ENCODE peak calls at places on chromosome 11, in four cellular contexts. H is IMR-90, B is mesendoderm, P is H9. S is an unnamed sample.

GRCh38 chr11:34492806-34493414 is 20.7 kb downstream of the ELF5 start:
- DNase-seq in H (peak; percentile 51), B (peak; percentile 64), P (peak; percentile 44), S (peak; percentile 59)

GRCh38 chr11:85822814-85823213 is 11.9 kb upstream of the SYTL2 start:
- DNase-seq in B (no peak), P (no peak), H (peak; percentile 65), S (peak; percentile 64)

GRCh38 chr11:130465259-130465658 is 16.8 kb downstream of the ADAMTS15 start:
- DNase-seq in H (peak; percentile 27), B (no peak), P (no peak), S (peak; percentile 19)

GRCh38 chr11:76233936-76234703 is 27.8 kb upstream of the WNT11 start:
- DNase-seq in B (no peak), P (peak; percentile 50), H (no peak), S (peak; percentile 26)

GRCh38 chr11:62569611-62570010 is 4.1 kb downstream of the EEF1G start:
- DNase-seq in H (no peak), P (no peak), B (no peak), S (no peak)

GRCh38 chr11:58999291-58999680 is 60.0 kb downstream of the GLYATL1 start:
- DNase-seq in H (no peak), B (no peak), P (no peak), S (no peak)

GRCh38 chr11:14308114-14308896 is 50.7 kb downstream of the RRAS2 start:
- DNase-seq in B (peak; percentile 64), H (peak; percentile 58), P (no peak), S (peak; percentile 64)

GRCh38 chr11:61844909-61845565 is 16.9 kb downstream of the FADS2 start:
- DNase-seq in H (no peak), P (no peak), B (no peak), S (no peak)

GRCh38 chr11:40274017-40274416 is 1185.4 kb downstream of the LRRC4C start:
- DNase-seq in B (no peak), P (no peak), H (peak; percentile 46), S (peak; percentile 86)

GRCh38 chr11:110093407-110094297 is 460 bp downstream of the ZC3H12C start:
- DNase-seq in P (peak; percentile 40), H (peak; percentile 51), B (peak; percentile 60), S (peak; percentile 74)

GRCh38 chr11:61254403-61255025 is 13.5 kb downstream of the PGA5 start:
- DNase-seq in B (peak; percentile 78), H (peak; percentile 52), P (peak; percentile 86), S (peak; percentile 61)

GRCh38 chr11:9691865-9692264 is 28.0 kb downstream of the SWAP70 start:
- DNase-seq in P (no peak), B (no peak), H (peak; percentile 71), S (peak; percentile 30)

GRCh38 chr11:122523841-122524531 is 131.5 kb upstream of the UBASH3B start:
- DNase-seq in H (no peak), P (peak; percentile 56), B (peak; percentile 86), S (no peak)

GRCh38 chr11:134037093-134037908 is 31.6 kb upstream of the JAM3 start:
- DNase-seq in B (peak; percentile 88), H (peak; percentile 59), P (peak; percentile 79), S (peak; percentile 84)

GRCh38 chr11:116261616-116262015 is 511.2 kb downstream of the BUD13 start:
- DNase-seq in H (no peak), B (no peak), P (no peak), S (no peak)

GRCh38 chr11:30603357-30603756 is 17.2 kb upstream of the MPPED2 start:
- DNase-seq in P (no peak), H (no peak), B (no peak), S (no peak)

GRCh38 chr11:10550988-10551657 is 10.1 kb upstream of the RNF141 start:
- DNase-seq in H (no peak), P (no peak), B (no peak), S (no peak)

GRCh38 chr11:78213526-78214330 is 25.0 kb downstream of the USP35 start:
- DNase-seq in B (no peak), P (no peak), H (no peak), S (no peak)

GRCh38 chr11:106311531-106312230 is 234.2 kb downstream of the AASDHPPT start:
- DNase-seq in B (no peak), H (no peak), P (no peak), S (no peak)

GRCh38 chr11:6442441-6442840 is 1.7 kb upstream of the HPX start:
- DNase-seq in B (no peak), H (no peak), P (no peak), S (no peak)

GRCh38 chr11:74696932-74697687 is 34.1 kb downstream of the CHRDL2 start:
- DNase-seq in H (peak; percentile 96), B (peak; percentile 65), P (peak; percentile 48), S (peak; percentile 92)

GRCh38 chr11:75031771-75032549 is 43.2 kb downstream of the NEU3 start:
- DNase-seq in B (peak; percentile 88), H (peak; percentile 78), P (peak; percentile 86), S (peak; percentile 72)

GRCh38 chr11:134332189-134332631 is 422 bp downstream of the GLB1L2 start:
- DNase-seq in H (no peak), P (peak; percentile 56), B (peak; percentile 33), S (no peak)

GRCh38 chr11:45800261-45800660 is 4.7 kb upstream of the SLC35C1 start:
- DNase-seq in H (no peak), B (no peak), P (no peak), S (no peak)

GRCh38 chr11:2775626-2776350 is 76.0 kb upstream of the KCNQ1OT1 start:
- DNase-seq in H (no peak), B (no peak), P (no peak), S (no peak)
- H2BK5ac ChIP-seq in H (no peak overlapping the region), B (no peak overlapping the region), P (no peak overlapping the region), S (no peak overlapping the region)

GRCh38 chr11:36436084-36436483 is 74.0 kb downstream of the TRAF6 start:
- DNase-seq in B (no peak), P (no peak), H (no peak), S (no peak)
- H2BK5ac ChIP-seq in B (no peak overlapping the region), P (no peak overlapping the region), H (no peak overlapping the region), S (no peak overlapping the region)

DNA sequence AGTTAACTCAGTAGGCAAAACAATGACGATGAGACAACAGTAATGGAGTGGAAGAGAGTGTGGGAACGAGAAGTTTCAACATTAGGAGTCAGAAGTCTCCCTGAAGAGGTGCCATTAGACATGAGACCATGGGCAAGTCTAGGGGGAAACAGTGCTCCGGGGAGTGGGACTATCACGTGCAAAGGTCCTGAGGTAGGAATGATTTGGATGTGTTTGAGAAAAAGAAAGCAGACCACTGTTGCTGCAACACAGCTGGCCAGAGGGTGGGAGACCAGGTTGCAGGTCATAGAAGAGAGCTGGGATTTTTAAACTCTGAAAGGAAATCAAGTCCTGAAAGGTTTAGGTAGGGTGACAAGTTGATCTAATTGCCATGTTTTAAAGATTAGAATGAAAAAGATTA is 63.0 kb downstream of the NAV2 start:
- DNase-seq in P (no peak), H (no peak), B (no peak), S (no peak)
- H2BK5ac ChIP-seq in P (no peak overlapping the region), H (no peak overlapping the region), B (no peak overlapping the region), S (no peak overlapping the region)

DNA sequence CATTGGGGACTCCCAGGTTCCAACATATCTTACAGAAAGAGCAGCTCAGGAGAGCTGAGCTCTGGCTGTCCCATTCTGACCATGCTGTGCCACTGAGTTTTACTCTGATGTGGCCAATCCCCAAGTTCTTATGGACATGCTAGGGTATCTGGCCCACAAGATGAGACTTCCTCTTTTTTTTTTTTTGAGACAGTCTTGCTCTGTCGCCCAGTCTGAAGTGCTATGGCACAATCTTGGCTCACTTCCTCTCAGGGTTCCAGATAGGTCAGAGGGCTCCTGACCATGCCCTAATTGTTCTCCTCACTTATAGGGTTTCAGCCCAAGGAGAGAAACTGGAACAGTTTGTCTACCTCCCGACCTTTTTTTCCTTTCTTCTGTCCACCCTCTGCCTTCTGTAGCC is 152.3 kb upstream of the CCDC90B start:
- DNase-seq in B (no peak), H (no peak), P (no peak), S (no peak)
- H2BK5ac ChIP-seq in B (peak overlapping the region; percentile 54), H (no peak overlapping the region), P (no peak overlapping the region), S (no peak overlapping the region)

GRCh38 chr11:108959874-108960273 is 295.0 kb downstream of the DDX10 start:
- DNase-seq in P (no peak), B (peak; percentile 40), H (no peak), S (no peak)
- H2BK5ac ChIP-seq in P (no peak overlapping the region), B (peak overlapping the region; percentile 1), H (no peak overlapping the region), S (no peak overlapping the region)

GRCh38 chr11:2189938-2190669 is 18.5 kb upstream of the TH start:
- DNase-seq in P (no peak), B (no peak), H (no peak), S (no peak)
- H2BK5ac ChIP-seq in P (no peak overlapping the region), B (no peak overlapping the region), H (no peak overlapping the region), S (no peak overlapping the region)

GRCh38 chr11:94738746-94739145 is 29.4 kb upstream of the AMOTL1 start:
- DNase-seq in P (no peak), B (peak; percentile 68), H (no peak), S (no peak)

GRCh38 chr11:94739331-94739730 is 28.8 kb upstream of the AMOTL1 start:
- DNase-seq in H (no peak), P (no peak), B (peak; percentile 56), S (no peak)

GRCh38 chr11:94742645-94743044 is 25.5 kb upstream of the AMOTL1 start:
- DNase-seq in B (no peak), H (no peak), P (no peak), S (no peak)

GRCh38 chr11:94740083-94740974 is 27.8 kb upstream of the AMOTL1 start:
- DNase-seq in B (peak; percentile 65), P (peak; percentile 42), H (no peak), S (peak; percentile 32)

DNA sequence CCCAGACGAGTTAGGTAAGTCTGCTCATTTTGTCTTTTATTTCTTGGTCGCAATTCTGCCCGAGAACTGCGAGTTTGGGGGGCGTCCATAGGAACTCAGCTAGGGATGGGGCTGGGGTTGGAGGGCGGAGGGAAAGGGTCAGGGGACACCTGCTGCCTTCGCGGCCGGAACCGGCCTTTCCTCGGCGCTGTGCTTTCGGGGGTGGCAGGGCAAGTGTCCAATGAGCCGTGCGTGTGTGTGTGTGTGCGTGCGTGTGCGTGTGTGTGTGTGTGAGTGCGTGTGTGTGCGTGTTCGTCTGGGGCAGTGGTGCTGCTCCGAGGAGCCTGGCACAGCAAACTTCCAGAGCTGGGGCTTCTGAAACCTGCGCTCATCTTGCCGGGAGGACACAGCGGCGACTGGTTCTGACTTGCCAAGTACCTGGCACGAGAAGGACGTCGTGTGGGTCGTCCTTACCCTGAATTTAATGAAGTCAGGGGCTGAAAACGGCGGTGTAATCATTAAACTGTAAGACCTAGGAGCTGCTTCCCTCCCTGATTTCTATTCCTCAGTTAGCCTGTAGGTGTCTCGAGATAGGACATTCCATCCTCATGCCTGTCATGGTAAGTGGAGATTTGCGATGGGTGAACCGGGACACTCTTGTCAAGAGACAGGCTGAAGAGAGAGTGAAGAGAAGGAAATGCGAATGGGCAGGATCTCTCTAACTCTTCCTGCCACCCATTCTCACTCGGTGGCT is 27.0 kb upstream of the AMOTL1 start:
- DNase-seq in P (peak; percentile 47), H (peak; percentile 69), B (peak; percentile 94), S (peak; percentile 77)
- H2BK5ac ChIP-seq in P (no peak overlapping the region), H (no peak overlapping the region), B (peak overlapping the region; percentile 59), S (no peak overlapping the region)

GRCh38 chr11:66907751-66908173 is 50.4 kb downstream of the PC start:
- DNase-seq in B (no peak), H (no peak), P (no peak), S (peak; percentile 41)

GRCh38 chr11:66904561-66904960 is 47.7 kb downstream of the LRFN4 start:
- DNase-seq in H (no peak), P (no peak), B (no peak), S (no peak)

GRCh38 chr11:66904981-66905521 is 48.2 kb downstream of the LRFN4 start:
- DNase-seq in P (no peak), B (no peak), H (no peak), S (no peak)

GRCh38 chr11:66905631-66906030 is 48.8 kb downstream of the LRFN4 start:
- DNase-seq in P (no peak), B (no peak), H (no peak), S (no peak)

GRCh38 chr11:66906077-66906929 is 49.4 kb downstream of the LRFN4 start:
- DNase-seq in B (no peak), H (peak; percentile 49), P (no peak), S (no peak)
- H2BK5ac ChIP-seq in B (no peak overlapping the region), H (no peak overlapping the region), P (no peak overlapping the region), S (no peak overlapping the region)

S was measured in mesenchymal stem cell.